ENCODE peak calls at places on chromosomes 5 and 9, in six cellular contexts. Q is PC-3, Z is HCT116, J is MM.1S, I is OCI-LY7, R is SK-N-SH. H is an unnamed sample.
A peak's percentile ranks its signal among the peaks of the same experiment; 100 is the strongest.

GRCh38 chr5:72598461-72599433 is 91.5 kb upstream of the ZNF366 start:
- DNase-seq in Z (no peak), R (no peak), J (no peak), I (peak; percentile 1), Q (peak; percentile 28), H (peak; percentile 53)

GRCh38 chr5:39178171-39178570 is 41.2 kb downstream of the FYB1 start:
- DNase-seq in I (no peak), J (no peak), Z (no peak), R (no peak), Q (peak; percentile 79), H (peak; percentile 68)

GRCh38 chr5:137088175-137088574 is 411.0 kb downstream of the SPOCK1 start:
- DNase-seq in R (no peak), Q (no peak), J (no peak), I (no peak), Z (no peak), H (no peak)

GRCh38 chr5:176675676-176676360 is 28.5 kb downstream of the TSPAN17 start:
- DNase-seq in I (no peak), J (no peak), R (no peak), Q (peak; percentile 46), Z (peak; percentile 57), H (peak; percentile 62)

GRCh38 chr9:2907401-2907800 is 63.5 kb upstream of the PUM3 start:
- DNase-seq in Q (no peak), R (no peak), I (no peak), Z (no peak), J (no peak), H (no peak)

GRCh38 chr9:114172981-114173833 is 17.9 kb downstream of the COL27A1 start:
- DNase-seq in I (no peak), R (no peak), Z (no peak), J (no peak), Q (no peak), H (no peak)

GRCh38 chr5:33313150-33313549 is 127.6 kb upstream of the TARS1 start:
- DNase-seq in Q (peak; percentile 99), J (no peak), R (no peak), Z (peak; percentile 58), I (no peak), H (peak; percentile 92)

GRCh38 chr9:99038396-99038795 is 66.5 kb upstream of the TGFBR1 start:
- DNase-seq in R (no peak), Q (no peak), J (no peak), Z (no peak), I (no peak), H (no peak)

GRCh38 chr5:141430332-141431113 is at the start of gene PCDHGA12:
- DNase-seq in R (no peak), J (peak; percentile 86), I (peak; percentile 76), Q (no peak), Z (no peak), H (peak; percentile 92)

GRCh38 chr5:169970911-169971436 is 9.3 kb downstream of the INSYN2B start:
- DNase-seq in R (peak; percentile 24), J (no peak), Q (peak; percentile 91), Z (no peak), I (no peak), H (peak; percentile 92)

GRCh38 chr5:141501805-141502204 is 12.9 kb downstream of the PCDHGC5 start:
- DNase-seq in Z (no peak), I (no peak), Q (no peak), J (no peak), R (no peak), H (no peak)

GRCh38 chr9:15553528-15553898 is 670 bp downstream of the CCDC171 start:
- DNase-seq in I (no peak), Q (no peak), R (no peak), Z (no peak), J (no peak), H (no peak)

GRCh38 chr9:27384262-27385014 is 87.5 kb upstream of the EQTN start:
- DNase-seq in R (no peak), I (peak; percentile 39), J (no peak), Z (no peak), Q (no peak), H (no peak)

GRCh38 chr9:77194423-77194822 is 17.1 kb downstream of the VPS13A start:
- DNase-seq in I (no peak), Z (no peak), J (no peak), Q (no peak), R (no peak), H (no peak)

GRCh38 chr9:16985559-16986348 is 115.3 kb upstream of the BNC2 start:
- DNase-seq in Q (peak; percentile 25), R (no peak), I (no peak), J (no peak), Z (no peak), H (peak; percentile 90)

GRCh38 chr5:135244620-135245021 is 154.4 kb downstream of the MACROH2A1 start:
- DNase-seq in Z (no peak), I (no peak), J (no peak), Q (no peak), R (no peak), H (no peak)

GRCh38 chr5:19987594-19988345 is at the start of gene CDH18:
- DNase-seq in J (no peak), Z (no peak), I (no peak), R (peak; percentile 73), Q (peak; percentile 44), H (peak; percentile 51)

GRCh38 chr9:136145580-136145979 is 26.9 kb upstream of the TMEM250 start:
- DNase-seq in R (no peak), Q (no peak), Z (no peak), I (no peak), J (no peak), H (no peak)

GRCh38 chr9:65403721-65404120 is 118.7 kb upstream of the FOXD4L5 start:
- DNase-seq in I (no peak), R (no peak), J (no peak), Q (no peak), Z (no peak), H (no peak)

GRCh38 chr5:142934335-142934734 is 164.2 kb downstream of the ARHGAP26 start:
- DNase-seq in R (peak; percentile 19), Z (no peak), J (no peak), I (no peak), Q (no peak), H (no peak)

GRCh38 chr9:129252937-129253819 is 75.1 kb upstream of the IER5L start:
- DNase-seq in R (no peak), I (no peak), J (no peak), Q (no peak), Z (no peak), H (no peak)

GRCh38 chr5:43592363-43592762 is 10.6 kb upstream of the NNT start:
- DNase-seq in J (no peak), Z (no peak), Q (no peak), R (no peak), I (no peak), H (no peak)

GRCh38 chr9:99387416-99387815 is 165.3 kb downstream of the SEC61B start:
- DNase-seq in R (no peak), Z (no peak), J (no peak), I (no peak), Q (no peak), H (no peak)

GRCh38 chr5:143562935-143563334 is 159.4 kb upstream of the NR3C1 start:
- DNase-seq in Z (no peak), R (no peak), J (no peak), I (no peak), Q (no peak), H (peak; percentile 75)

GRCh38 chr5:132772291-132773070 is 4.6 kb downstream of the SEPTIN8 start:
- DNase-seq in Z (no peak), J (no peak), R (no peak), Q (no peak), I (no peak), H (no peak)

GRCh38 chr9:76456202-76456926 is 2.6 kb upstream of the GCNT1 start:
- DNase-seq in R (no peak), Q (peak; percentile 7), Z (no peak), I (peak; percentile 88), J (peak; percentile 71), H (peak; percentile 23)

GRCh38 chr9:127865645-127866464 is 11.4 kb upstream of the ENG start:
- DNase-seq in R (no peak), I (no peak), Z (no peak), Q (no peak), J (no peak), H (no peak)

GRCh38 chr5:1550287-1551076 is 26.7 kb upstream of the LPCAT1 start:
- DNase-seq in J (no peak), R (no peak), Z (no peak), Q (no peak), I (no peak), H (no peak)

DNA sequence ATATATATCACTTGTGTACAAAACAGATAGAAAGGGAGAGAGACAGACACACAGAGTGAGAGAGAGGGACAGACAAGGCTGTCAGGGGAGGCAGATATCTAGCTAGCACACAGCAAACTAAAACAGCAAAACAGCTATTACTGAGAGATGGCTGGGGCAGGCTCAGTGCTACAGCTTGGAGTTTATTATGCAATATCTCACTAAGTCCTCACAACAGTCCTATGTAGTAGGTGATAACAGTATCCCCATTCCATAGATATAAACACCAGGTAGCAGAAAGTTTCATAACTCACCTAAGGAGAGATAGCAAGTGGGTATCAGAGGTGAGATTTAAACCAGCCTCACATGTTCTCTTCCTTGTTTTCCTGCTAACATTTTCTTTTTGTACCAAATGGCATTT is 104.9 kb downstream of the LMNB1 start:
- DNase-seq in J (no peak), R (no peak), Q (no peak), I (no peak), Z (no peak), H (no peak)
- H3K4me3 ChIP-seq in J (no peak overlapping the region), R (no peak overlapping the region), Q (no peak overlapping the region), I (no peak overlapping the region), Z (no peak overlapping the region), H (no peak overlapping the region)

GRCh38 chr9:21265421-21266189 is 25.8 kb upstream of the IFNA14 start:
- DNase-seq in I (no peak), R (no peak), Z (no peak), J (no peak), Q (peak; percentile 56), H (no peak)
- TF ChIP-seq EZH2phosphoT487 in I (no peak), R (no peak), Z (no peak), J (no peak), Q (no peak), H (no peak)

DNA sequence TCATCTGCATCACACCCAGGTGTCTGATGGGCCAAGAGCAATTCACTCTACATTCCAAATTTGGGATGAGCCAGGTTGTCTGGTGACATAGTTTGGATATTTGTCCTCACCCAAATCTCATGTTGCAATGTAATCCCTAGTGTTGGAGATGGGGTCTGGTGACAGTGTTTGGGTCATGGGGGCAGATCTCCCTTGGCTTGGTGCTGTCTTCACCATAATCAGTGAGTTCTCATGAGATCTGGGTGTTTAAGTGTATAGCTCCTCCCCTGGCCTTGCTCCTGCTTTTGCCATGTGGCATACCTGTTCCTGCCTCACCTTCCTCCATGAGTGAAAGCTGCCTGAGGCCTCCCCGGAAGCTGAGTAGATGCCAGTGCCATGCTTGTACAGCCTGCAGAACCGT is 7.4 kb upstream of the SIL1 start:
- DNase-seq in R (no peak), Z (no peak), I (no peak), Q (no peak), J (no peak), H (no peak)
- H3K9me3 ChIP-seq in R (no peaks in the 10 kb centered on the region), Z (no peaks in the 10 kb centered on the region), I (no peaks in the 10 kb centered on the region), Q (no peaks in the 10 kb centered on the region), J (no peaks in the 10 kb centered on the region), H (no peaks in the 10 kb centered on the region)

DNA sequence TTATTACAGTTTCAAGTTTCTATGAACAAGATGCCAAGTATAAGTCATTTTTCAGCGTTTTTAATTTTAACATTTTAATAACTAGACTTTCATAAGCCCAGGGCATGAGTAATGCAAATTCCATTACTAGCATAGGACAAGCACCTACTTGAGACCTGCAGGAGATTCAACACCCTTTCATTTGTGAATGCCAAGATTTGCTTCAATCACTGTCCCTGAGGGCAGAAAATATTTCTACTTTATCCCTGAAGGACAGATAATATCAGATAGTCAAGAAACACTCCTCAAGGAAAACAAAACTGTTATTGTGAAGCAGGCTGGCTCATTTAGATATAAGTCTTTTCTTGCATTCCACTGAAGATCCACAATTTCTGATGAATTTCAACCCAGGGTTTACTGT is 27.7 kb upstream of the ZNF622 start:
- DNase-seq in Z (no peak), Q (peak; percentile 41), I (no peak), J (no peak), R (no peak), H (peak; percentile 53)
- H3K4me3 ChIP-seq in Z (no peak overlapping the region), Q (no peak overlapping the region), I (no peak overlapping the region), J (no peak overlapping the region), R (no peak overlapping the region), H (peak overlapping the region; percentile 7)

H was measured in GM23248.